ENCODE peak calls at places on chromosomes 6 and 20, in seven cellular contexts. A, G, U, T, E, Q and W are unnamed samples.

GRCh38 chr6:110873981-110874879 is at the start of gene AMD1:
- DNase-seq in A (peak), G (peak), U (peak), T (peak), E (peak), Q (peak), W (peak)

GRCh38 chr6:13573255-13573654 is 1.1 kb upstream of the SIRT5 start:
- DNase-seq in A (no peak), G (no peak), U (no peak), T (no peak), E (no peak), Q (no peak), W (no peak)

GRCh38 chr20:35181731-35182130 is 9.9 kb downstream of the PROCR start:
- DNase-seq in A (no peak), G (no peak), U (peak), T (no peak), E (no peak), Q (no peak), W (no peak)

GRCh38 chr20:45592574-45593189 is 13.6 kb upstream of the WFDC8 start:
- DNase-seq in A (no peak), G (peak), U (peak), T (no peak), E (peak), Q (peak), W (peak)

GRCh38 chr20:56788041-56788670 is 159.1 kb downstream of the TFAP2C start:
- DNase-seq in A (no peak), G (no peak), U (peak), T (peak), E (no peak), Q (peak), W (peak)

GRCh38 chr6:24743265-24743943 is 24.4 kb upstream of the C6orf62 start:
- DNase-seq in A (no peak), G (no peak), U (peak), T (peak), E (no peak), Q (peak), W (peak)

GRCh38 chr6:132972971-132973370 is 158.6 kb downstream of the RPS12 start:
- DNase-seq in A (no peak), G (no peak), U (no peak), T (no peak), E (no peak), Q (no peak), W (no peak)

GRCh38 chr20:43904195-43904594 is 10.5 kb upstream of the TOX2 start:
- DNase-seq in A (no peak), G (no peak), U (no peak), T (no peak), E (no peak), Q (no peak), W (no peak)

GRCh38 chr6:144216668-144217218 is 66.4 kb downstream of the STX11 start:
- DNase-seq in A (no peak), G (peak), U (peak), T (no peak), E (no peak), Q (no peak), W (no peak)

GRCh38 chr6:56364482-56365313 is 117.3 kb upstream of the COL21A1 start:
- DNase-seq in A (no peak), G (no peak), U (peak), T (no peak), E (no peak), Q (no peak), W (no peak)

GRCh38 chr20:47851774-47852173 is 66.5 kb upstream of the SULF2 start:
- DNase-seq in A (no peak), G (no peak), U (no peak), T (no peak), E (no peak), Q (no peak), W (no peak)

GRCh38 chr6:129749749-129750120 is 39.8 kb upstream of the ARHGAP18 start:
- DNase-seq in A (no peak), G (no peak), U (peak), T (no peak), E (peak), Q (no peak), W (no peak)

GRCh38 chr20:37749620-37750403 is 56.0 kb downstream of the CTNNBL1 start:
- DNase-seq in A (no peak), G (no peak), U (no peak), T (no peak), E (no peak), Q (no peak), W (no peak)

GRCh38 chr6:27893836-27894807 is 18.1 kb downstream of the OR2B2 start:
- DNase-seq in A (peak), G (peak), U (peak), T (peak), E (peak), Q (peak), W (peak)

GRCh38 chr6:14224359-14225103 is 107.0 kb downstream of the CD83 start:
- DNase-seq in A (no peak), G (no peak), U (no peak), T (no peak), E (no peak), Q (no peak), W (no peak)

GRCh38 chr6:166439366-166440091 is 56.8 kb upstream of the MPC1 start:
- DNase-seq in A (no peak), G (no peak), U (no peak), T (no peak), E (no peak), Q (no peak), W (no peak)